ENCODE peak calls at places on chromosome X, in four cellular contexts. One of them, this sample, is unnamed.

GRCh38 chrX:46649421-46650260 is 76.1 kb downstream of the CHST7 start:
- DNase-seq in tibial artery: no peak
- DNase-seq in left lung: no peak
- DNase-seq in endothelial cell of umbilical vein: peak; percentile 56
- DNase-seq in this sample: no peak

GRCh38 chrX:11472381-11472780 is 179.2 kb downstream of the AMELX start:
- DNase-seq in tibial artery: no peak
- DNase-seq in left lung: no peak
- DNase-seq in endothelial cell of umbilical vein: no peak
- DNase-seq in this sample: no peak

GRCh38 chrX:113019958-113020357 is 179.3 kb upstream of the AMOT start:
- DNase-seq in tibial artery: no peak
- DNase-seq in left lung: no peak
- DNase-seq in endothelial cell of umbilical vein: no peak
- DNase-seq in this sample: no peak

GRCh38 chrX:5399403-5399802 is 829.3 kb downstream of the NLGN4X start:
- DNase-seq in tibial artery: no peak
- DNase-seq in left lung: no peak
- DNase-seq in endothelial cell of umbilical vein: no peak
- DNase-seq in this sample: no peak

GRCh38 chrX:103754401-103754800 is 22.2 kb upstream of the PLP1 start:
- DNase-seq in tibial artery: no peak
- DNase-seq in left lung: no peak
- DNase-seq in endothelial cell of umbilical vein: no peak
- DNase-seq in this sample: no peak

GRCh38 chrX:106791495-106791894 is 11.0 kb upstream of the TBC1D8B start:
- DNase-seq in tibial artery: no peak
- DNase-seq in left lung: no peak
- DNase-seq in endothelial cell of umbilical vein: peak; percentile 2
- DNase-seq in this sample: no peak

GRCh38 chrX:40579880-40580536 is 762 bp upstream of the ATP6AP2 start:
- DNase-seq in tibial artery: no peak
- DNase-seq in left lung: no peak
- DNase-seq in endothelial cell of umbilical vein: peak; percentile 0
- DNase-seq in this sample: no peak

GRCh38 chrX:40012800-40013682 is 84.7 kb downstream of the BCOR start:
- DNase-seq in tibial artery: peak; percentile 86
- DNase-seq in left lung: peak; percentile 82
- DNase-seq in endothelial cell of umbilical vein: peak; percentile 68
- DNase-seq in this sample: peak; percentile 84

GRCh38 chrX:40945366-40945713 is 139.9 kb upstream of the USP9X start:
- DNase-seq in tibial artery: peak; percentile 65
- DNase-seq in left lung: no peak
- DNase-seq in endothelial cell of umbilical vein: peak; percentile 76
- DNase-seq in this sample: no peak

GRCh38 chrX:120302434-120302833 is 8.8 kb downstream of the TMEM255A start:
- DNase-seq in tibial artery: no peak
- DNase-seq in left lung: no peak
- DNase-seq in endothelial cell of umbilical vein: no peak
- DNase-seq in this sample: no peak

GRCh38 chrX:73563740-73564073 is 710 bp downstream of the CHIC1 start:
- DNase-seq in tibial artery: no peak
- DNase-seq in left lung: no peak
- DNase-seq in endothelial cell of umbilical vein: peak; percentile 54
- DNase-seq in this sample: no peak

GRCh38 chrX:13699183-13699826 is 10.4 kb downstream of the RAB9A start:
- DNase-seq in tibial artery: no peak
- DNase-seq in left lung: no peak
- DNase-seq in endothelial cell of umbilical vein: peak; percentile 15
- DNase-seq in this sample: no peak

GRCh38 chrX:31500920-31501319 is 429.1 kb upstream of the FTHL17 start:
- DNase-seq in tibial artery: no peak
- DNase-seq in left lung: no peak
- DNase-seq in endothelial cell of umbilical vein: peak; percentile 9
- DNase-seq in this sample: no peak

GRCh38 chrX:72005046-72005445 is 94.4 kb downstream of the NHSL2 start:
- DNase-seq in tibial artery: no peak
- DNase-seq in left lung: no peak
- DNase-seq in endothelial cell of umbilical vein: no peak
- DNase-seq in this sample: no peak

GRCh38 chrX:118039591-118039990 is 77.0 kb downstream of the KLHL13 start:
- DNase-seq in tibial artery: no peak
- DNase-seq in left lung: no peak
- DNase-seq in endothelial cell of umbilical vein: no peak
- DNase-seq in this sample: no peak

GRCh38 chrX:96682516-96682915 is 2.1 kb upstream of the DIAPH2 start:
- DNase-seq in tibial artery: no peak
- DNase-seq in left lung: no peak
- DNase-seq in endothelial cell of umbilical vein: no peak
- DNase-seq in this sample: no peak

GRCh38 chrX:68196939-68197791 is 236.1 kb downstream of the OPHN1 start:
- DNase-seq in tibial artery: no peak
- DNase-seq in left lung: no peak
- DNase-seq in endothelial cell of umbilical vein: peak; percentile 53
- DNase-seq in this sample: no peak

GRCh38 chrX:861335-861890 is 230.8 kb downstream of the SHOX start:
- DNase-seq in tibial artery: no peak
- DNase-seq in left lung: no peak
- DNase-seq in endothelial cell of umbilical vein: no peak
- DNase-seq in this sample: no peak

GRCh38 chrX:14964500-14964899 is 91.3 kb downstream of the MOSPD2 start:
- DNase-seq in tibial artery: no peak
- DNase-seq in left lung: no peak
- DNase-seq in endothelial cell of umbilical vein: peak; percentile 19
- DNase-seq in this sample: no peak

GRCh38 chrX:54447461-54447860 is 7.3 kb downstream of the TSR2 start:
- DNase-seq in tibial artery: no peak
- DNase-seq in left lung: no peak
- DNase-seq in endothelial cell of umbilical vein: no peak
- DNase-seq in this sample: no peak

GRCh38 chrX:41381685-41382084 is 47.7 kb downstream of the DDX3X start:
- DNase-seq in tibial artery: peak; percentile 69
- DNase-seq in left lung: no peak
- DNase-seq in endothelial cell of umbilical vein: peak; percentile 56
- DNase-seq in this sample: no peak

GRCh38 chrX:141815904-141816303 is 22.2 kb upstream of the MAGEC3 start:
- DNase-seq in tibial artery: no peak
- DNase-seq in left lung: no peak
- DNase-seq in endothelial cell of umbilical vein: no peak
- DNase-seq in this sample: no peak

GRCh38 chrX:112839856-112840255 is 775 bp downstream of the AMOT start:
- DNase-seq in tibial artery: no peak
- DNase-seq in left lung: no peak
- DNase-seq in endothelial cell of umbilical vein: no peak
- DNase-seq in this sample: no peak

GRCh38 chrX:136205882-136206281 is 45.3 kb downstream of the MAP7D3 start:
- DNase-seq in tibial artery: no peak
- DNase-seq in left lung: no peak
- DNase-seq in endothelial cell of umbilical vein: no peak
- DNase-seq in this sample: peak; percentile 58

GRCh38 chrX:133937022-133937421 is 48.4 kb downstream of the GPC3 start:
- DNase-seq in tibial artery: no peak
- DNase-seq in left lung: no peak
- DNase-seq in endothelial cell of umbilical vein: no peak
- DNase-seq in this sample: no peak

GRCh38 chrX:104913348-104913747 is 307.1 kb downstream of the TEX13A start:
- DNase-seq in tibial artery: no peak
- DNase-seq in left lung: no peak
- DNase-seq in endothelial cell of umbilical vein: peak; percentile 0
- DNase-seq in this sample: no peak

GRCh38 chrX:48677456-48678030 is 6.1 kb upstream of the WAS start:
- DNase-seq in tibial artery: no peak
- DNase-seq in left lung: no peak
- DNase-seq in endothelial cell of umbilical vein: no peak
- DNase-seq in this sample: no peak

GRCh38 chrX:124274438-124275166 is 57.9 kb upstream of the TEX13D start:
- DNase-seq in tibial artery: no peak
- DNase-seq in left lung: no peak
- DNase-seq in endothelial cell of umbilical vein: no peak
- DNase-seq in this sample: no peak

GRCh38 chrX:320126-320783 is 1.7 kb upstream of the GTPBP6 start:
- DNase-seq in tibial artery: peak; percentile 72
- DNase-seq in left lung: peak; percentile 80
- DNase-seq in endothelial cell of umbilical vein: peak; percentile 28
- DNase-seq in this sample: peak; percentile 77

GRCh38 chrX:134634691-134635090 is 23.6 kb downstream of the PLAC1 start:
- DNase-seq in tibial artery: no peak
- DNase-seq in left lung: no peak
- DNase-seq in endothelial cell of umbilical vein: no peak
- DNase-seq in this sample: no peak

GRCh38 chrX:49710744-49711319 is 15.0 kb upstream of the PAGE1 start:
- DNase-seq in tibial artery: no peak
- DNase-seq in left lung: no peak
- DNase-seq in endothelial cell of umbilical vein: no peak
- DNase-seq in this sample: no peak

DNA sequence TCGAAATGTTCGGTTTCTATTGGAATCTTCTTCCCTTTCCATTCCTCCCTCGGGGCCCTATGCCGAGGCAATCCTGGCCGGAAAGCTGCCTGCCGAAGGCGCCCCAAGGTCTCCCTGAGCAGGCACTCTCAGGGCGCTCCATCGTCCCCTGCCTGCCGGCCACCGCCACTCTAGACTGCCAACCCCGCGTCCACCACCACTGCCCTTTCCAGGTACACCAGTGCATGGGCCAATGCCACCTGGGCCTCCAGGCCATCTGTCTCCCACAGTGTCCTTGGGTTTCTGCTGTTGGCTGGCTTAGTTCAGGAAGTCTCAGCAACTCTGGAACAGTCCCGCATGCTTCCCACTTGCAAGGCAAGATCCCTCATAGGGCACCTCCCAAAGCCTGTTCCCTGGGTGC is 14.6 kb downstream of the CTAG1A start:
- DNase-seq in tibial artery: no peak
- DNase-seq in left lung: no peak
- DNase-seq in endothelial cell of umbilical vein: no peak
- DNase-seq in this sample: peak; percentile 31
- H3K4me1 ChIP-seq in tibial artery: peaks cover 10% of the 10 kb centered on the region
- H3K4me1 ChIP-seq in left lung: no peaks in the 10 kb centered on the region
- H3K4me1 ChIP-seq in endothelial cell of umbilical vein: peaks cover 6% of the 10 kb centered on the region
- H3K4me1 ChIP-seq in this sample: peaks cover 13% of the 10 kb centered on the region

GRCh38 chrX:20217906-20218305 is 48.8 kb downstream of the RPS6KA3 start:
- DNase-seq in tibial artery: no peak
- DNase-seq in left lung: no peak
- DNase-seq in endothelial cell of umbilical vein: peak; percentile 37
- DNase-seq in this sample: no peak
- H3K4me3 ChIP-seq in tibial artery: no peak overlapping the region
- H3K4me3 ChIP-seq in left lung: peak overlapping the region; percentile 19
- H3K4me3 ChIP-seq in endothelial cell of umbilical vein: peak overlapping the region; percentile 37
- H3K4me3 ChIP-seq in this sample: no peak overlapping the region

GRCh38 chrX:16719334-16720084 is at the start of gene SYAP1:
- DNase-seq in tibial artery: peak; percentile 97
- DNase-seq in left lung: peak; percentile 93
- DNase-seq in endothelial cell of umbilical vein: peak; percentile 95
- DNase-seq in this sample: peak; percentile 96
- TF ChIP-seq CTCF in tibial artery: no peak
- TF ChIP-seq CTCF in left lung: no peak
- TF ChIP-seq CTCF in endothelial cell of umbilical vein: no peak
- TF ChIP-seq CTCF in this sample: no peak

DNA sequence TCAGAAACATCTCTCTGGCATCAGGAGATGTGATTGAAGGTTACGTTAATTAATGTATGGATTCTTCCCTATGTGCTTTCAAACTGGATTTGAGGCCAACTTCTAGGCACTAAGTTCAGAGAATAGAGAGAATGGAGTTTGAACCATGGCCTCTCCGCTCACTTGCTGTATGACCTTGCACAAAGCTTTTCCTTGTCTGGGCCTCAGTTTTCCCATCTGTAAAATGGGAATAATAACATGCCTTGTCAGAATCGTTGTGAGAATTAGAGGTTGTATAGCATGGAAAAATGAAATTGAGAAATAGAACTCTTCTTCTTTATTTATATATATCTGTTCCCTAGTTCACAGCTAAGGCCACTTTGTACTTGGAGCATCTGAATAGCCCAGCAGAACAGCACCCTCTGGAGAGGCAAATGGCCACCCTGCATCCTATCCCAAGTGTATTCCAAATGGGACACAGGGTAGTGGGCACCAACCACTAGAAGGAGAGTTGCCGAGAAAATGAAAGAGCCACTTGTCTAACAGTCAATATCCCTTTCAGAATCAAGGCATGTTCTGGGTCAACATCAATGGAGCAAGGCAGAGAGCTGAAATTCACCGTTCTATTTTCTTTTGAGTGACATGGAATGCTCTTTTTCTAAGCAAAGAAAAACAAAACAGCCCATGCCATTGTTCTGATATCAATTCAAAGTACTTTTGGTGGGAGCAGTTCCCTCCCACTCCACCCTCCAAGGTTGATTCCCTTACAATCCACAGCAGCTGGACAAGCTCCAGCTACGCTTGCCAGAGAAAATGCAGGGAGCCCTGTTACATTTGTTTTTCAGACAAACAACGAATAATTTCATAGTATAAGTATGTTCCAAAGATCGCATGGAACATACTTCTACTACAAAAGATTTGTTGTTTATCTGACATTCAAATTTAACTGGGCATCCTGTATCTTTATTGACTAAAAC is 23.3 kb upstream of the MTM1 start:
- DNase-seq in tibial artery: no peak
- DNase-seq in left lung: no peak
- DNase-seq in endothelial cell of umbilical vein: peak; percentile 13
- DNase-seq in this sample: no peak
- H3K4me1 ChIP-seq in tibial artery: peaks cover 30% of the 10 kb centered on the region
- H3K4me1 ChIP-seq in left lung: no peaks in the 10 kb centered on the region
- H3K4me1 ChIP-seq in endothelial cell of umbilical vein: peaks cover 9% of the 10 kb centered on the region
- H3K4me1 ChIP-seq in this sample: peaks cover 19% of the 10 kb centered on the region

DNA sequence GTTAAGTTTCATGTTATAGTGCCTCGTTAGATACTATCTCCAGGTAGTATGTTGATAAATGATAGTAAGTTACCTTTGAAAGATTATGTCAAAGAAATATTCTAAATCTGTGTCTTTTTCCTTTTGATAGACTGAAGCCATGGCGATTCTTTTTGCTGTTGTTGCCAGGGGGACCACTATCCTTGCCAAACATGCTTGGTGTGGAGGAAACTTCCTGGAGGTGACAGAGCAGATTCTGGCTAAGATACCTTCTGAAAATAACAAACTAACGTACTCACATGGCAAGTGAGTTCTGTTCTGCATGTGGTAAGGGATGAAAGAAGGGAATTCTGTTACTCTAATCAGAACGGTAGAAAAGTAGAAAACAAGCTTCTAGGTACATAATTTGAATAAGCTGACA is 8.2 kb downstream of the VAMP7 start:
- DNase-seq in tibial artery: no peak
- DNase-seq in left lung: no peak
- DNase-seq in endothelial cell of umbilical vein: no peak
- DNase-seq in this sample: no peak
- H3K4me3 ChIP-seq in tibial artery: no peak overlapping the region
- H3K4me3 ChIP-seq in left lung: no peak overlapping the region
- H3K4me3 ChIP-seq in endothelial cell of umbilical vein: no peak overlapping the region
- H3K4me3 ChIP-seq in this sample: no peak overlapping the region

This sample was measured in suprapubic skin.